ENCODE peak calls at places on chromosomes 4 and X, in five cellular contexts. D is stomach, J is prostate gland, E is GM12878, U is K562. C is an unnamed sample.

GRCh38 chrX:151762802-151763201 is 28.3 kb downstream of the CNGA2 start:
- DNase-seq in D (no peak), J (no peak), E (no peak), U (no peak), C (no peak)

GRCh38 chrX:40644821-40645358 is 2.5 kb downstream of the CXorf38 start:
- DNase-seq in D (peak; percentile 59), J (peak; percentile 5), E (peak; percentile 68), U (no peak), C (no peak)

GRCh38 chrX:103233263-103233662 is 18.4 kb downstream of the BEX4 start:
- DNase-seq in D (no peak), J (no peak), E (no peak), U (peak; percentile 21), C (no peak)

GRCh38 chrX:105331244-105331643 is 110.8 kb upstream of the TEX13A start:
- DNase-seq in D (no peak), J (no peak), E (no peak), U (no peak), C (no peak)

GRCh38 chrX:64427787-64428186 is 32.5 kb upstream of the MTMR8 start:
- DNase-seq in D (no peak), J (no peak), E (peak; percentile 12), U (no peak), C (no peak)

GRCh38 chrX:107715331-107716044 is 60.1 kb downstream of the TSC22D3 start:
- DNase-seq in D (no peak), J (no peak), E (no peak), U (no peak), C (no peak)

GRCh38 chr4:81912420-81912819 is 440.7 kb upstream of the RASGEF1B start:
- DNase-seq in D (no peak), J (no peak), E (no peak), U (no peak), C (no peak)

GRCh38 chr4:75494563-75494962 is 19.6 kb downstream of the RCHY1 start:
- DNase-seq in D (no peak), J (no peak), E (no peak), U (no peak), C (no peak)

GRCh38 chr4:125780159-125780558 is 465.4 kb downstream of the FAT4 start:
- DNase-seq in D (no peak), J (no peak), E (no peak), U (no peak), C (no peak)

GRCh38 chr4:167581449-167581965 is 347.2 kb upstream of the SPOCK3 start:
- DNase-seq in D (no peak), J (no peak), E (no peak), U (no peak), C (no peak)

GRCh38 chrX:138710866-138711331 is 618 bp downstream of the FGF13 start:
- DNase-seq in D (no peak), J (no peak), E (no peak), U (no peak), C (no peak)

GRCh38 chrX:30488092-30488491 is 89.5 kb downstream of the TASL start:
- DNase-seq in D (no peak), J (no peak), E (no peak), U (no peak), C (peak; percentile 4)

GRCh38 chr4:102730968-102731533 is 29.7 kb downstream of the MANBA start:
- DNase-seq in D (no peak), J (no peak), E (no peak), U (no peak), C (no peak)

GRCh38 chr4:151709587-151709986 is 51.2 kb downstream of the GATB start:
- DNase-seq in D (no peak), J (no peak), E (no peak), U (no peak), C (no peak)

GRCh38 chrX:38839944-38840343 is 38.7 kb downstream of the MID1IP1 start:
- DNase-seq in D (no peak), J (no peak), E (no peak), U (no peak), C (no peak)

DNA sequence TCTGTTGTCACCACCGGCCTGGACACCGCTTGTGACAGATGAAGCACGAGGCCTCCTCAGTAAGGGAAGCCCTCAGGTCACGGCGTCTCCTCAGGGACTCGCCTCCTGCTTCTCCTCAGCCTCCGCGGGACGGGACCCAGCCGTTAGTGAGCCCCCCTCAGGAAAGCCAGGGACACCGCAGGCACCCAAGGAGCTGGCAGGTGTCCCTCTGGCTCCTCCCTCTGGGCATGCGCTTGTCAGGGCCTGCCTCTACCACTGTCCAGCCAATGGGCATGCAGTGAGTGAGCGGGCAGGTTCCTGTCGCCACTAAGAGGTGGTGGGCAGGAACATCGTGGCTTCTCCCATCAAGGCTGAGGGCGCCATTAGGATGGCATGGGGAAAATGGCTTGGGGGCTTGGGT is 23.5 kb upstream of the CT55 start:
- DNase-seq in D (no peak), J (no peak), E (no peak), U (peak; percentile 38), C (no peak)
- H3K4me1 ChIP-seq in D (no peaks in the 10 kb centered on the region), J (no peaks in the 10 kb centered on the region), E (no peaks in the 10 kb centered on the region), U (no peaks in the 10 kb centered on the region), C (no peaks in the 10 kb centered on the region)

GRCh38 chr4:15354790-15355418 is 72.9 kb upstream of the C1QTNF7 start:
- DNase-seq in D (no peak), J (no peak), E (no peak), U (no peak), C (no peak)
- TF ChIP-seq POLR2AphosphoS5 in D (no peak), J (no peak), E (no peak), U (no peak), C (no peak)

GRCh38 chr4:148007303-148007702 is 275.4 kb downstream of the ARHGAP10 start:
- DNase-seq in D (no peak), J (peak; percentile 60), E (no peak), U (peak; percentile 12), C (peak; percentile 72)
- H3K4me1 ChIP-seq in D (peaks cover 13% of the 10 kb centered on the region), J (no peaks in the 10 kb centered on the region), E (no peaks in the 10 kb centered on the region), U (no peaks in the 10 kb centered on the region), C (peaks cover 6% of the 10 kb centered on the region)

GRCh38 chr4:88378691-88379559 is at the start of gene HERC6:
- DNase-seq in D (peak; percentile 81), J (peak; percentile 79), E (peak; percentile 84), U (peak; percentile 17), C (peak; percentile 70)
- TF ChIP-seq POLR2AphosphoS5 in D (peak; percentile 78), J (peak; percentile 70), E (peak; percentile 41), U (no peak), C (peak; percentile 63)

C was measured in HCT116.